ENCODE peak calls at places on chromosomes 2 and 18, in ten cellular contexts. I, W, R, O, B, M, K, J, X and L are unnamed samples.
A peak's percentile ranks its signal among the peaks of the same experiment; 100 is the strongest.

GRCh38 chr2:215364157-215365155 is 52.6 kb downstream of the ATIC start:
- DNase-seq in I (no peak), W (no peak), R (no peak), O (no peak), B (no peak), M (no peak), K (no peak), J (no peak), X (no peak), L (no peak)

GRCh38 chr2:222797308-222797707 is 63.5 kb upstream of the ACSL3 start:
- DNase-seq in I (no peak), W (no peak), R (no peak), O (no peak), B (no peak), M (no peak), K (no peak), J (no peak), X (no peak), L (no peak)

GRCh38 chr2:3630631-3631030 is 27.4 kb upstream of the ALLC start:
- DNase-seq in I (no peak), W (peak; percentile 3), R (no peak), O (no peak), B (no peak), M (no peak), K (no peak), J (no peak), X (no peak), L (no peak)

GRCh38 chr2:133571249-133571648 is 3.0 kb upstream of the NCKAP5 start:
- DNase-seq in I (no peak), W (no peak), R (no peak), O (no peak), B (no peak), M (no peak), K (no peak), J (no peak), X (no peak), L (no peak)

GRCh38 chr2:234251326-234252271 is 201.1 kb downstream of the SPP2 start:
- DNase-seq in I (peak; percentile 96), W (no peak), R (no peak), O (no peak), B (no peak), M (no peak), K (no peak), J (peak; percentile 90), X (no peak), L (no peak)

GRCh38 chr2:62112192-62112591 is 83.7 kb upstream of the B3GNT2 start:
- DNase-seq in I (no peak), W (no peak), R (no peak), O (no peak), B (no peak), M (no peak), K (no peak), J (no peak), X (no peak), L (no peak)

GRCh38 chr2:161223139-161223732 is 63.0 kb downstream of the TANK start:
- DNase-seq in I (no peak), W (no peak), R (no peak), O (no peak), B (no peak), M (no peak), K (no peak), J (no peak), X (no peak), L (peak; percentile 54)

GRCh38 chr2:9201185-9201891 is 5.3 kb upstream of the ASAP2 start:
- DNase-seq in I (peak; percentile 78), W (no peak), R (no peak), O (no peak), B (no peak), M (no peak), K (no peak), J (peak; percentile 57), X (no peak), L (no peak)

GRCh38 chr2:128284037-128284441 is 34.6 kb downstream of the HS6ST1 start:
- DNase-seq in I (no peak), W (peak; percentile 45), R (peak; percentile 15), O (peak; percentile 62), B (no peak), M (no peak), K (no peak), J (no peak), X (no peak), L (no peak)

GRCh38 chr2:216389565-216389964 is 17.3 kb upstream of the MARCHF4 start:
- DNase-seq in I (no peak), W (no peak), R (no peak), O (no peak), B (no peak), M (no peak), K (no peak), J (no peak), X (no peak), L (no peak)

GRCh38 chr2:70921839-70922590 is 13.7 kb upstream of the ATP6V1B1 start:
- DNase-seq in I (no peak), W (no peak), R (no peak), O (no peak), B (no peak), M (no peak), K (no peak), J (no peak), X (peak; percentile 38), L (no peak)

GRCh38 chr2:120586507-120587283 is 149.0 kb upstream of the GLI2 start:
- DNase-seq in I (no peak), W (no peak), R (no peak), O (peak; percentile 61), B (peak; percentile 15), M (no peak), K (no peak), J (no peak), X (no peak), L (no peak)

GRCh38 chr18:79861687-79862086 is 63.9 kb downstream of the KCNG2 start:
- DNase-seq in I (no peak), W (no peak), R (no peak), O (no peak), B (no peak), M (no peak), K (no peak), J (no peak), X (no peak), L (no peak)
- H3K4me3 ChIP-seq in I (no peak overlapping the region), W (no peak overlapping the region), R (no peak overlapping the region), O (no peak overlapping the region), B (no peak overlapping the region), M (no peak overlapping the region), K (no peak overlapping the region), J (no peak overlapping the region), X (no peak overlapping the region), L (no peak overlapping the region)

GRCh38 chr2:26587966-26588365 is 53.2 kb downstream of the CIB4 start:
- DNase-seq in I (no peak), W (no peak), R (no peak), O (no peak), B (no peak), M (no peak), K (no peak), J (no peak), X (peak; percentile 7), L (no peak)

GRCh38 chr2:26590960-26591618 is 50.1 kb downstream of the CIB4 start:
- DNase-seq in I (no peak), W (no peak), R (no peak), O (no peak), B (no peak), M (no peak), K (peak; percentile 3), J (no peak), X (no peak), L (no peak)

GRCh38 chr2:26591619-26592505 is 49.3 kb downstream of the CIB4 start:
- DNase-seq in I (no peak), W (no peak), R (no peak), O (peak; percentile 27), B (no peak), M (no peak), K (peak; percentile 3), J (no peak), X (peak; percentile 44), L (no peak)

GRCh38 chr2:26588576-26588975 is 52.6 kb downstream of the CIB4 start:
- DNase-seq in I (no peak), W (no peak), R (no peak), O (peak; percentile 23), B (no peak), M (no peak), K (no peak), J (no peak), X (peak; percentile 40), L (no peak)

GRCh38 chr2:26590439-26590838 is 50.7 kb downstream of the CIB4 start:
- DNase-seq in I (no peak), W (no peak), R (no peak), O (no peak), B (no peak), M (no peak), K (no peak), J (no peak), X (peak; percentile 28), L (no peak)
- H3K27me3 ChIP-seq in I (peaks cover 43% of the 10 kb centered on the region), W (peaks cover 8% of the 10 kb centered on the region), R (no peaks in the 10 kb centered on the region), O (peaks cover 7% of the 10 kb centered on the region), B (peaks cover 2% of the 10 kb centered on the region), M (no peaks in the 10 kb centered on the region), K (no peaks in the 10 kb centered on the region), J (peaks cover 37% of the 10 kb centered on the region), X (no peaks in the 10 kb centered on the region), L (peaks cover 4% of the 10 kb centered on the region)

DNA sequence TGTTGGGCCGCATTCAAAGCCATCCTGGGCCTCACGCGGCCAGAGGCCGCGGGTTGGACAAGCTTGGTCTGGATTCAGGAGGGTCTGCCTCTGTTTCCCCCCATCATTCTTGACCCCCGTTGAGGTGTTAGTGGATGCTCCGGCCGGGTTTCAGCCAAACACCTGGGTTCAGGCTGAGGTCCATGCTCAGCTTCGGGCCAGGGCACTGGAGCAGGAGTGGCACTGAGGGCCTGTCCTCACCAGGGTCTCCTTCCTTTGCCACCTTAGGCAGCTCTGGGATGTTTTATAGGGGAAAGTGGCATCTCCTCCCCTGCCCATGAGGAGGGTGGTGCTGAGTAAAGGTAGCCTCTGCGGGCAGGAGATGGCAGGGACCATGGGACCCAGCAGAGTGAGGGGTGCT is 76.9 kb upstream of the SMAD2 start:
- DNase-seq in I (no peak), W (no peak), R (no peak), O (no peak), B (no peak), M (no peak), K (no peak), J (no peak), X (peak; percentile 56), L (no peak)
- H3K4me3 ChIP-seq in I (peak overlapping the region; percentile 64), W (no peak overlapping the region), R (peak overlapping the region; percentile 60), O (no peak overlapping the region), B (no peak overlapping the region), M (no peak overlapping the region), K (no peak overlapping the region), J (peak overlapping the region; percentile 60), X (peak overlapping the region; percentile 56), L (no peak overlapping the region)

DNA sequence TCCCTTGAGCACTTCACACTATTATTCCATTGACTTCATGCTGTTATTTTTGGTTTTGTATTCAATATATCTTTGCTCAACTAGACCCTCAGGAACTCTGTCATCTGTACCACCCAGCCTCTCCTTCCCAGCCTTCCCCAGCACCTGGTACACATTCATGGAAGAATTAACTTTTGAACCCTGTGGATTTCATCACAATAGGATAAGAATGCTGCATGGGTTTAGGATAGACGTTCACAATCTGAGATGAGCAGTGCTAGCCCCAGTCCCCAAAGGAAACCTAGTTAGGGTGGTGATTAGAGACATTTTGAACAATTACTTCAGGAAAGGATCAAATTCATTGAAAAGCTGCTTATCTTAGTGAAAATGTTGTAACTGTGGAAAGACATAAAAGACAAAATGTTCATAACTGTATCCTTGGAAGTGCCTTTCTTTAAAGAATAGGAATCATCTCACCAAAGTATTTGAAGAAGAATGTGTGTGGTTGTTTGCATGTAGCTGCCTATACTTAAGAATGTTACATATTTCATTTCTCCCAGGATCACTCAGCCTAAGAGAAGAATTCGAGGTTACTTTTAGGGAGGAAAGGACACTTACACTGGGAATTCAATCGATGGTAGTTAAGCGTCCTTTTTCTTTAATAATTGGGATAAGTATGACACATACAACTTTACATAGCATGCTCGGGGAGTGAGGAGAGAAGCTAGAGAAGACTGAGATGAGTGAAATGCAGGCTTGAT is 21.8 kb upstream of the CYP1B1 start:
- DNase-seq in I (no peak), W (no peak), R (no peak), O (no peak), B (no peak), M (no peak), K (no peak), J (no peak), X (no peak), L (no peak)
- H3K27me3 ChIP-seq in I (no peaks in the 10 kb centered on the region), W (no peaks in the 10 kb centered on the region), R (no peaks in the 10 kb centered on the region), O (no peaks in the 10 kb centered on the region), B (no peaks in the 10 kb centered on the region), M (no peaks in the 10 kb centered on the region), K (peaks cover 17% of the 10 kb centered on the region), J (peaks cover 25% of the 10 kb centered on the region), X (no peaks in the 10 kb centered on the region), L (peaks cover 27% of the 10 kb centered on the region)